ENCODE peak calls at places on chromosomes 5 and 9, in six cellular contexts. R is ELR; B is CD4-positive, alpha-beta memory T cell; Q is PC-3; Y is neural crest cell; H is AG08396. O is an unnamed sample.

GRCh38 chr9:134459164-134459563 is 132.9 kb downstream of the RXRA start:
- DNase-seq in R (no peak), B (no peak), Q (no peak), Y (no peak), H (no peak), O (no peak)

GRCh38 chr5:56155085-56155484 is 78.0 kb downstream of the ANKRD55 start:
- DNase-seq in R (no peak), B (no peak), Q (no peak), Y (no peak), H (no peak), O (no peak)

GRCh38 chr9:4992872-4993271 is 7.8 kb downstream of the JAK2 start:
- DNase-seq in R (no peak), B (no peak), Q (no peak), Y (no peak), H (no peak), O (no peak)

GRCh38 chr5:161400583-161400982 is 145.9 kb downstream of the GABRB2 start:
- DNase-seq in R (no peak), B (no peak), Q (no peak), Y (no peak), H (no peak), O (no peak)

GRCh38 chr5:138448481-138449398 is 9.9 kb downstream of the REEP2 start:
- DNase-seq in R (peak), B (no peak), Q (no peak), Y (no peak), H (peak), O (no peak)

GRCh38 chr5:9439651-9440292 is 106.1 kb downstream of the SEMA5A start:
- DNase-seq in R (peak), B (no peak), Q (peak), Y (no peak), H (no peak), O (peak)

GRCh38 chr9:93601666-93602065 is 25.3 kb downstream of the PHF2 start:
- DNase-seq in R (no peak), B (no peak), Q (no peak), Y (no peak), H (no peak), O (no peak)

GRCh38 chr5:110150199-110150598 is 460.5 kb downstream of the MAN2A1 start:
- DNase-seq in R (peak), B (no peak), Q (peak), Y (no peak), H (no peak), O (peak)

GRCh38 chr9:70802206-70802605 is 319.2 kb downstream of the TRPM3 start:
- DNase-seq in R (no peak), B (no peak), Q (no peak), Y (no peak), H (no peak), O (peak)

GRCh38 chr5:19886123-19886921 is 101.7 kb downstream of the CDH18 start:
- DNase-seq in R (peak), B (no peak), Q (peak), Y (no peak), H (peak), O (peak)

GRCh38 chr5:80072103-80073073 is 37.2 kb downstream of the THBS4 start:
- DNase-seq in R (no peak), B (no peak), Q (peak), Y (no peak), H (no peak), O (peak)

GRCh38 chr5:64566531-64566930 is 60.7 kb downstream of the RGS7BP start:
- DNase-seq in R (no peak), B (no peak), Q (no peak), Y (no peak), H (no peak), O (no peak)

GRCh38 chr9:127783111-127783621 is 2.7 kb upstream of the CDK9 start:
- DNase-seq in R (no peak), B (peak), Q (no peak), Y (no peak), H (no peak), O (no peak)